ENCODE peak calls at places on chromosomes 3 and 15, in seven cellular contexts. One of them, this sample, is unnamed.

GRCh38 chr3:172359231-172359630 is 89.0 kb downstream of the GHSR start:
- DNase-seq in mucosa of gallbladder: no peak
- DNase-seq in transverse colon: no peak
- DNase-seq in T-helper 1 cell: no peak
- DNase-seq in activated gamma-delta T cell treated with Interleukin-2 at 50 U/mL for 16 hours: no peak
- DNase-seq in nephron progenitor cell: no peak
- DNase-seq in activated CD8-positive, alpha-beta memory T cell treated with anti-CD3 and anti-CD28 coated beads for 24 hours: no peak
- DNase-seq in this sample: no peak

GRCh38 chr3:141530133-141530768 is 43.4 kb downstream of the RASA2 start:
- DNase-seq in transverse colon: no peak
- DNase-seq in activated CD8-positive, alpha-beta memory T cell treated with anti-CD3 and anti-CD28 coated beads for 24 hours: no peak
- DNase-seq in activated gamma-delta T cell treated with Interleukin-2 at 50 U/mL for 16 hours: no peak
- DNase-seq in nephron progenitor cell: no peak
- DNase-seq in T-helper 1 cell: no peak
- DNase-seq in mucosa of gallbladder: no peak
- DNase-seq in this sample: no peak

GRCh38 chr3:50264389-50264963 is 4.5 kb upstream of the SEMA3B start:
- DNase-seq in activated gamma-delta T cell treated with Interleukin-2 at 50 U/mL for 16 hours: no peak
- DNase-seq in activated CD8-positive, alpha-beta memory T cell treated with anti-CD3 and anti-CD28 coated beads for 24 hours: no peak
- DNase-seq in nephron progenitor cell: peak
- DNase-seq in transverse colon: peak
- DNase-seq in T-helper 1 cell: no peak
- DNase-seq in mucosa of gallbladder: peak
- DNase-seq in this sample: peak

GRCh38 chr15:73959801-73960200 is 32.3 kb downstream of the STOML1 start:
- DNase-seq in transverse colon: no peak
- DNase-seq in mucosa of gallbladder: no peak
- DNase-seq in T-helper 1 cell: no peak
- DNase-seq in activated CD8-positive, alpha-beta memory T cell treated with anti-CD3 and anti-CD28 coated beads for 24 hours: no peak
- DNase-seq in activated gamma-delta T cell treated with Interleukin-2 at 50 U/mL for 16 hours: no peak
- DNase-seq in nephron progenitor cell: no peak
- DNase-seq in this sample: no peak

GRCh38 chr3:44030690-44031344 is 210.9 kb upstream of the TOPAZ1 start:
- DNase-seq in activated gamma-delta T cell treated with Interleukin-2 at 50 U/mL for 16 hours: no peak
- DNase-seq in T-helper 1 cell: no peak
- DNase-seq in activated CD8-positive, alpha-beta memory T cell treated with anti-CD3 and anti-CD28 coated beads for 24 hours: no peak
- DNase-seq in transverse colon: no peak
- DNase-seq in nephron progenitor cell: no peak
- DNase-seq in mucosa of gallbladder: no peak
- DNase-seq in this sample: no peak

GRCh38 chr3:126179825-126180476 is 435 bp downstream of the ALDH1L1 start:
- DNase-seq in transverse colon: peak
- DNase-seq in nephron progenitor cell: peak
- DNase-seq in activated CD8-positive, alpha-beta memory T cell treated with anti-CD3 and anti-CD28 coated beads for 24 hours: no peak
- DNase-seq in mucosa of gallbladder: no peak
- DNase-seq in T-helper 1 cell: no peak
- DNase-seq in activated gamma-delta T cell treated with Interleukin-2 at 50 U/mL for 16 hours: no peak
- DNase-seq in this sample: peak

GRCh38 chr3:121592856-121593702 is at the start of gene FBXO40:
- DNase-seq in activated gamma-delta T cell treated with Interleukin-2 at 50 U/mL for 16 hours: no peak
- DNase-seq in T-helper 1 cell: no peak
- DNase-seq in mucosa of gallbladder: peak
- DNase-seq in transverse colon: peak
- DNase-seq in nephron progenitor cell: no peak
- DNase-seq in activated CD8-positive, alpha-beta memory T cell treated with anti-CD3 and anti-CD28 coated beads for 24 hours: no peak
- DNase-seq in this sample: no peak

GRCh38 chr3:32399030-32399620 is 7.5 kb downstream of the CMTM7 start:
- DNase-seq in transverse colon: no peak
- DNase-seq in T-helper 1 cell: no peak
- DNase-seq in mucosa of gallbladder: no peak
- DNase-seq in activated gamma-delta T cell treated with Interleukin-2 at 50 U/mL for 16 hours: peak
- DNase-seq in nephron progenitor cell: peak
- DNase-seq in activated CD8-positive, alpha-beta memory T cell treated with anti-CD3 and anti-CD28 coated beads for 24 hours: no peak
- DNase-seq in this sample: no peak

GRCh38 chr3:150414989-150415388 is 6.9 kb downstream of the TSC22D2 start:
- DNase-seq in mucosa of gallbladder: no peak
- DNase-seq in nephron progenitor cell: no peak
- DNase-seq in activated gamma-delta T cell treated with Interleukin-2 at 50 U/mL for 16 hours: no peak
- DNase-seq in transverse colon: no peak
- DNase-seq in T-helper 1 cell: no peak
- DNase-seq in activated CD8-positive, alpha-beta memory T cell treated with anti-CD3 and anti-CD28 coated beads for 24 hours: no peak
- DNase-seq in this sample: no peak

GRCh38 chr3:52714335-52715302 is 8.7 kb downstream of the SPCS1 start:
- DNase-seq in activated CD8-positive, alpha-beta memory T cell treated with anti-CD3 and anti-CD28 coated beads for 24 hours: no peak
- DNase-seq in transverse colon: peak
- DNase-seq in mucosa of gallbladder: peak
- DNase-seq in T-helper 1 cell: no peak
- DNase-seq in nephron progenitor cell: peak
- DNase-seq in activated gamma-delta T cell treated with Interleukin-2 at 50 U/mL for 16 hours: no peak
- DNase-seq in this sample: no peak

GRCh38 chr3:14871456-14872200 is 52.9 kb downstream of the FGD5 start:
- DNase-seq in nephron progenitor cell: no peak
- DNase-seq in T-helper 1 cell: no peak
- DNase-seq in activated gamma-delta T cell treated with Interleukin-2 at 50 U/mL for 16 hours: no peak
- DNase-seq in mucosa of gallbladder: no peak
- DNase-seq in activated CD8-positive, alpha-beta memory T cell treated with anti-CD3 and anti-CD28 coated beads for 24 hours: no peak
- DNase-seq in transverse colon: no peak
- DNase-seq in this sample: peak

GRCh38 chr15:43085921-43086320 is 19.9 kb downstream of the UBR1 start:
- DNase-seq in transverse colon: no peak
- DNase-seq in nephron progenitor cell: no peak
- DNase-seq in activated CD8-positive, alpha-beta memory T cell treated with anti-CD3 and anti-CD28 coated beads for 24 hours: no peak
- DNase-seq in mucosa of gallbladder: no peak
- DNase-seq in activated gamma-delta T cell treated with Interleukin-2 at 50 U/mL for 16 hours: no peak
- DNase-seq in T-helper 1 cell: no peak
- DNase-seq in this sample: no peak

GRCh38 chr3:187946031-187946691 is 200.9 kb upstream of the BCL6 start:
- DNase-seq in transverse colon: no peak
- DNase-seq in nephron progenitor cell: no peak
- DNase-seq in T-helper 1 cell: no peak
- DNase-seq in activated CD8-positive, alpha-beta memory T cell treated with anti-CD3 and anti-CD28 coated beads for 24 hours: no peak
- DNase-seq in mucosa of gallbladder: no peak
- DNase-seq in activated gamma-delta T cell treated with Interleukin-2 at 50 U/mL for 16 hours: no peak
- DNase-seq in this sample: no peak

GRCh38 chr3:71131385-71131871 is 452.1 kb downstream of the FOXP1 start:
- DNase-seq in activated gamma-delta T cell treated with Interleukin-2 at 50 U/mL for 16 hours: no peak
- DNase-seq in nephron progenitor cell: no peak
- DNase-seq in transverse colon: no peak
- DNase-seq in T-helper 1 cell: no peak
- DNase-seq in mucosa of gallbladder: no peak
- DNase-seq in activated CD8-positive, alpha-beta memory T cell treated with anti-CD3 and anti-CD28 coated beads for 24 hours: no peak
- DNase-seq in this sample: no peak

GRCh38 chr15:67076147-67076843 is 10.9 kb downstream of the SMAD3 start:
- DNase-seq in mucosa of gallbladder: no peak
- DNase-seq in activated CD8-positive, alpha-beta memory T cell treated with anti-CD3 and anti-CD28 coated beads for 24 hours: no peak
- DNase-seq in T-helper 1 cell: no peak
- DNase-seq in activated gamma-delta T cell treated with Interleukin-2 at 50 U/mL for 16 hours: no peak
- DNase-seq in transverse colon: no peak
- DNase-seq in nephron progenitor cell: no peak
- DNase-seq in this sample: no peak